ENCODE peak calls at places on chromosomes 3 and 15, in four cellular contexts. G is AG09309, A is mammary epithelial cell, E is fibroblast of lung. V is an unnamed sample.

GRCh38 chr15:71278989-71279756 is 163.9 kb downstream of the THSD4 start:
- DNase-seq in G (peak; percentile 85), A (peak; percentile 97), E (peak; percentile 96), V (peak; percentile 79)

GRCh38 chr3:141336672-141337522 is 31.4 kb upstream of the ZBTB38 start:
- DNase-seq in G (peak; percentile 45), A (peak; percentile 92), E (peak; percentile 68), V (peak; percentile 23)

GRCh38 chr3:139894638-139894989 is 40.4 kb upstream of the CLSTN2 start:
- DNase-seq in G (no peak), A (no peak), E (no peak), V (no peak)

GRCh38 chr15:39426552-39427532 is 154.0 kb upstream of the THBS1 start:
- DNase-seq in G (peak; percentile 93), A (peak; percentile 60), E (peak; percentile 74), V (peak; percentile 85)

GRCh38 chr15:72339777-72340177 is 19.8 kb upstream of the CELF6 start:
- DNase-seq in G (peak; percentile 98), A (peak; percentile 18), E (peak; percentile 95), V (no peak)

GRCh38 chr3:60992395-60992794 is 258.9 kb downstream of the FHIT start:
- DNase-seq in G (no peak), A (peak; percentile 29), E (no peak), V (no peak)

GRCh38 chr15:66312144-66312543 is 18.8 kb downstream of the DIS3L start:
- DNase-seq in G (no peak), A (no peak), E (no peak), V (no peak)

GRCh38 chr3:107235923-107236315 is 141.3 kb upstream of the CCDC54 start:
- DNase-seq in G (peak; percentile 59), A (peak; percentile 86), E (peak; percentile 95), V (peak; percentile 85)

GRCh38 chr3:160486459-160486869 is 36.9 kb upstream of the TRIM59 start:
- DNase-seq in G (peak; percentile 32), A (no peak), E (peak; percentile 75), V (peak; percentile 27)

GRCh38 chr3:187870360-187871203 is 125.3 kb upstream of the BCL6 start:
- DNase-seq in G (no peak), A (no peak), E (no peak), V (no peak)

GRCh38 chr3:22835041-22835440 is 368.1 kb upstream of the UBE2E2 start:
- DNase-seq in G (no peak), A (peak; percentile 2), E (peak; percentile 2), V (no peak)

GRCh38 chr3:5290915-5291314 is 103.4 kb downstream of the EDEM1 start:
- DNase-seq in G (no peak), A (no peak), E (no peak), V (no peak)

GRCh38 chr15:36334059-36334458 is 245.4 kb upstream of the CDIN1 start:
- DNase-seq in G (peak; percentile 8), A (peak; percentile 16), E (peak; percentile 63), V (peak; percentile 16)

GRCh38 chr3:129002573-129003569 is 1.8 kb downstream of the EFCC1 start:
- DNase-seq in G (no peak), A (no peak), E (no peak), V (no peak)
- H3K4me3 ChIP-seq in G (no peak overlapping the region), A (no peak overlapping the region), E (no peak overlapping the region), V (no peak overlapping the region)

GRCh38 chr3:11059090-11059798 is 66.7 kb downstream of the SLC6A1 start:
- DNase-seq in G (peak; percentile 52), A (peak; percentile 57), E (peak; percentile 72), V (peak; percentile 40)
- TF ChIP-seq CTCF in G (peak; percentile 94), A (peak; percentile 92), E (peak; percentile 96), V (peak; percentile 92)

GRCh38 chr3:9976736-9977709 is 9.6 kb downstream of the EMC3 start:
- DNase-seq in G (peak; percentile 98), A (peak; percentile 94), E (peak; percentile 99), V (peak; percentile 89)
- H3K4me3 ChIP-seq in G (no peak overlapping the region), A (no peak overlapping the region), E (no peak overlapping the region), V (no peak overlapping the region)

DNA sequence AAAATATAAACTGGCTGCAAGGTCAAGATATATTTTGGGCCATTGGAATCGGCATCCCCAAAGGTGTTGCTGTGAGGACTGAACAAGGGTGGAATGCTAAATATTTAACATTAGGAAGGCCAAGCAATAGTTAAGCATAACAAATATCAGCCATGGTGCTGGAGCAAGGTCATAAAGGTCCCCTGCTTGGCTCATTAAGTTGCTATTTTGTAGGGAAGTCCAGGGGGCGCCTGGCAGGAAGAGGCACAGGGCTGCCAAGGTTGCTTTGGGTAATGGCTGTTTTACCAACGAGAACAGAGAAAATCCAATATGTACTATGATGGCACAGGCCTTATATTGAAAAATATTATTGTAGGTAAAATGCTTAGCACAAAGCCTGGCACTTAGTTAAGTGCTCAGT is 62.2 kb downstream of the SLC15A2 start:
- DNase-seq in G (no peak), A (no peak), E (no peak), V (no peak)
- TF ChIP-seq CTCF in G (no peak), A (no peak), E (no peak), V (no peak)

DNA sequence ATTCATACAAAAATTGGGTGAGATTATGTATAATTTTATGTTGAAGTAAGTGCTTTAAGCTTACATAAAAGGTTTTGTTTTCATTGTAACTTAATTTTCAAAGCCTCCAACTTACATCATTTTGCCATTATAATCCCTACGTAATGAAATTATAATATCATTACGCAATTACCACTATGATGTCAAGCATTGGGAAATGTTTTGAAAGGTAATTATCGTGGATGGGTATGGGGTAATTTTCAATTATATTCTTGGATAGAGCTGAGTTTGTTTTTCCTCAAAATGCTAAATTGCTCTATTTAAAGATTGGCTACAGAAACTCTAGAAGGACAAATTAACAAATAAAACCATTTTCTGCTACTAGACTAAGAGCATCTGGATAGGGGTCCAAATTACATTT is 80.2 kb upstream of the FAM3D start:
- DNase-seq in G (no peak), A (no peak), E (no peak), V (no peak)
- H3K4me3 ChIP-seq in G (no peak overlapping the region), A (no peak overlapping the region), E (no peak overlapping the region), V (no peak overlapping the region)

DNA sequence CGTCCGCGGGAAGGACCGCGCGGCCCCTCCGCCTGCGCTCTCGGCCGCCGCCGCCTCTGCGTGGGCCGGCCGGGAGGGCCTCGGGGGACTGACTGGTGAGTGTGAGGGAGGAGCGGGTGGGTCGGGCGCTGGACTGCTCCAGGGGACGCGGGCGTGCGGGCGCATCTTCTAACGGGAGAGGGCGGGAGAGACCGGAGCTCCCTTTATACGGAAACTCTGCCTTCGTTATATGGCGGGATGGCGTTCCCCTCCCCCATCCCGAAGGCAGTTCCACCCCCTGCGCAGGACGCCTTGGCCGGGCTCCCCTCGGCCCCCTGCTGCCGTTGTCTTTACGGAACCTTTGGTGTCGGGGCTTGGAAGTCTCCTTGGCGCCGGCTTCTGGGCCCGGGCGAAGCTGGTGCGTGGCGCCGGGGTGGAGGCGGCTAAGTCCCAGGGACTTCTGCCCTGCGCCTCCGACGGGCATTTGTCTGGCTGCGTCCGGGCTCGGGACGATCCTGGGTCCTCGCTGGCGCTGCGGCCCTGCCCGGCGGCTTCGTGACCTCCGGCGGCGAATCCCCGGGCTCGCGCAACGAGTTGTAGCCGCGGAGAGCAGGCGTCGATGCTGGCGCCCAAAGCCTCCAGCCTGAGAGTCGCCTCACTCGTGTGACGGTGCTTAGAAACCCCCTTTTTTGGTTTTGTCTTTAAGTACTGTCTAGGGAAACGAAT is 518 bp downstream of the ZNF639 start:
- DNase-seq in G (no peak), A (peak; percentile 69), E (peak; percentile 75), V (no peak)
- TF ChIP-seq CTCF in G (peak; percentile 9), A (no peak), E (no peak), V (no peak)

GRCh38 chr15:25860885-25861866 is 2.0 kb downstream of the ATP10A start:
- DNase-seq in G (no peak), A (no peak), E (no peak), V (no peak)

GRCh38 chr15:25863968-25864580 is 947 bp upstream of the ATP10A start:
- DNase-seq in G (no peak), A (no peak), E (no peak), V (no peak)

GRCh38 chr15:25862469-25863066 is 559 bp downstream of the ATP10A start:
- DNase-seq in G (no peak), A (peak; percentile 9), E (peak; percentile 34), V (no peak)

GRCh38 chr15:25863067-25863967 is at the start of gene ATP10A:
- DNase-seq in G (no peak), A (no peak), E (peak; percentile 73), V (no peak)

GRCh38 chr15:25862087-25862468 is 1.0 kb downstream of the ATP10A start:
- DNase-seq in G (no peak), A (no peak), E (peak; percentile 5), V (no peak)
- H3K4me3 ChIP-seq in G (peak overlapping the region; percentile 85), A (no peak overlapping the region), E (peak overlapping the region; percentile 80), V (peak overlapping the region; percentile 54)

DNA sequence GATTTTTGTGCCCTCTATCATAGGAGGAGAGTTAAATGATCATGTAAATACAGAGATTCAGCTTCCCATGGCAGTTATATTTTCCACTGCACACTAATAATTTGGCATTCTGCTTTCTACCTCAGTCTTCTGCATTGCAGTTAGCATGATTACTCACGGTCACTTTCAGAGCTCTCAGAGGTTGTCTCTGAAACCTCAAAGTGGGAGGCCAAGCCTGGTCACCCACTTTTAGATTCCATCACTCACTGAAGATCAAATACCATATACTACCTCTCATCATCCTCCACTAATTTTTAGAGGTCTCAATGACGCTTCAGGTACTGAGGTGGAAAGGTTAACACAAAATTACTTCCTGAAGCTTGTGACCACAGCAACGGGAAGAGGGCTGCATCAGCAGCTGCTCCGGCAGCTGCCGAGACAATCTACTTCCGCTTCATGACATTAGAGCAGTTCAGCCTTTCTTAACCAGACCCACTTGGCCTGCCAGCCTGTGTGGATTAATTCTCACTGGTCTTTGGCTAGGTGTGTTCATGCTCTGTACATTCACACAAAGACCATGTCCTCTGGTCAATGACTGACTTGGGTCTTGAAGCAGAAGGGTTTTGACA is 416.4 kb upstream of the PDZRN3 start:
- DNase-seq in G (no peak), A (no peak), E (no peak), V (no peak)
- TF ChIP-seq CTCF in G (no peak), A (no peak), E (no peak), V (no peak)